ENCODE peak calls at places on chromosome 15, in four cellular contexts. W, P, Z and J are unnamed samples.

GRCh38 chr15:74610302-74610951 is 5.2 kb upstream of the CLK3 start:
- DNase-seq in Z (no peak), P (no peak), W (no peak), J (no peak)

GRCh38 chr15:93035092-93035915 is 53.7 kb downstream of the RGMA start:
- DNase-seq in P (no peak), Z (no peak), W (peak), J (no peak)

GRCh38 chr15:86916671-86917450 is 837.2 kb downstream of the AGBL1 start:
- DNase-seq in W (no peak), Z (no peak), P (no peak), J (no peak)

GRCh38 chr15:60798821-60799220 is 319.9 kb upstream of the ICE2 start:
- DNase-seq in Z (no peak), P (no peak), W (no peak), J (no peak)

GRCh38 chr15:93359037-93359779 is 270.2 kb upstream of the RGMA start:
- DNase-seq in P (no peak), Z (no peak), W (no peak), J (no peak)

GRCh38 chr15:66778716-66779115 is 76.7 kb downstream of the SMAD6 start:
- DNase-seq in Z (no peak), W (no peak), P (no peak), J (no peak)

GRCh38 chr15:98731712-98732450 is 83.5 kb downstream of the IGF1R start:
- DNase-seq in W (no peak), Z (no peak), P (no peak), J (no peak)

GRCh38 chr15:99437315-99438221 is 128.2 kb upstream of the MEF2A start:
- DNase-seq in P (peak), Z (no peak), W (peak), J (no peak)

GRCh38 chr15:83109532-83109931 is 2.1 kb downstream of the TM6SF1 start:
- DNase-seq in W (peak), P (no peak), Z (no peak), J (no peak)

GRCh38 chr15:61621146-61621545 is 392.0 kb upstream of the RORA start:
- DNase-seq in Z (no peak), W (no peak), P (peak), J (peak)

GRCh38 chr15:38354321-38354929 is 99.5 kb upstream of the FAM98B start:
- DNase-seq in W (no peak), Z (no peak), P (peak), J (peak)

GRCh38 chr15:54884312-54884711 is 312.4 kb downstream of the RSL24D1 start:
- DNase-seq in W (no peak), Z (no peak), P (no peak), J (no peak)

GRCh38 chr15:47618216-47618615 is 99.1 kb upstream of the SEMA6D start:
- DNase-seq in P (no peak), W (no peak), Z (no peak), J (no peak)

GRCh38 chr15:58528197-58528870 is 96.5 kb downstream of the LIPC start:
- DNase-seq in Z (no peak), P (peak), W (no peak), J (no peak)

GRCh38 chr15:48400086-48400485 is 68.9 kb downstream of the DUT start:
- DNase-seq in W (no peak), P (no peak), Z (no peak), J (no peak)

GRCh38 chr15:85615930-85616329 is 178.8 kb downstream of the KLHL25 start:
- DNase-seq in P (peak), W (no peak), Z (no peak), J (no peak)

GRCh38 chr15:87121357-87121756 is 1041.7 kb downstream of the AGBL1 start:
- DNase-seq in W (no peak), P (no peak), Z (no peak), J (no peak)

GRCh38 chr15:32979710-32980109 is 214.8 kb downstream of the FMN1 start:
- DNase-seq in Z (no peak), W (no peak), P (no peak), J (no peak)

GRCh38 chr15:74400313-74400850 is 32.9 kb upstream of the CYP11A1 start:
- DNase-seq in W (no peak), Z (no peak), P (no peak), J (no peak)

GRCh38 chr15:50134524-50135024 is 15.5 kb upstream of the ATP8B4 start:
- DNase-seq in P (no peak), W (no peak), Z (no peak), J (no peak)

GRCh38 chr15:37995461-37996347 is 61.3 kb downstream of the TMCO5A start:
- DNase-seq in Z (no peak), P (peak), W (no peak), J (peak)

GRCh38 chr15:78179286-78179840 is 30.2 kb downstream of the IDH3A start:
- DNase-seq in P (no peak), Z (no peak), W (no peak), J (no peak)

GRCh38 chr15:101501703-101502373 is 12.3 kb upstream of the PCSK6 start:
- DNase-seq in W (no peak), Z (no peak), P (peak), J (peak)

GRCh38 chr15:86846059-86846458 is 766.4 kb downstream of the AGBL1 start:
- DNase-seq in W (no peak), P (no peak), Z (no peak), J (no peak)

GRCh38 chr15:60935130-60935529 is 294.0 kb downstream of the RORA start:
- DNase-seq in Z (no peak), P (no peak), W (no peak), J (no peak)

GRCh38 chr15:89662893-89663673 is 7.8 kb upstream of the KIF7 start:
- DNase-seq in P (peak), W (peak), Z (peak), J (no peak)

GRCh38 chr15:58487724-58488120 is 55.9 kb downstream of the LIPC start:
- DNase-seq in W (no peak), P (no peak), Z (no peak), J (no peak)

GRCh38 chr15:79310612-79310984 is 314 bp upstream of the TMED3 start:
- DNase-seq in Z (no peak), W (no peak), P (no peak), J (no peak)

GRCh38 chr15:79314186-79314585 is 3.3 kb downstream of the TMED3 start:
- DNase-seq in P (no peak), W (no peak), Z (no peak), J (no peak)

GRCh38 chr15:79311901-79312553 is 1.1 kb downstream of the TMED3 start:
- DNase-seq in P (peak), W (no peak), Z (no peak), J (no peak)

GRCh38 chr15:79308874-79309273 is 2.0 kb upstream of the TMED3 start:
- DNase-seq in Z (no peak), W (no peak), P (no peak), J (no peak)

GRCh38 chr15:79310985-79311900 is at the start of gene TMED3:
- DNase-seq in W (no peak), P (peak), Z (no peak), J (peak)
- TF ChIP-seq CTCF in W (no peak), P (no peak), Z (no peak), J (peak)

GRCh38 chr15:23503546-23503945 is 56.5 kb upstream of the GOLGA6L2 start:
- DNase-seq in Z (no peak), W (no peak), P (no peak), J (no peak)

GRCh38 chr15:23497710-23498111 is 50.7 kb upstream of the GOLGA6L2 start:
- DNase-seq in W (no peak), P (peak), Z (no peak), J (peak)
- TF ChIP-seq CTCF in W (no peak), P (no peak), Z (no peak), J (no peak)

GRCh38 chr15:88467935-88468528 is 524 bp downstream of the MRPS11 start:
- DNase-seq in P (peak), W (no peak), Z (no peak), J (peak)

GRCh38 chr15:88467073-88467934 is at the start of the genes MRPL46 and MRPS11:
- DNase-seq in W (peak), P (peak), Z (peak), J (peak)

GRCh38 chr15:88472225-88472624 is 4.7 kb downstream of the MRPS11 start:
- DNase-seq in Z (no peak), P (no peak), W (no peak), J (no peak)

GRCh38 chr15:88469321-88469720 is 1.8 kb downstream of the MRPS11 start:
- DNase-seq in Z (no peak), W (no peak), P (no peak), J (no peak)

GRCh38 chr15:88470625-88471372 is 3.3 kb downstream of the MRPS11 start:
- DNase-seq in W (no peak), Z (no peak), P (no peak), J (no peak)
- TF ChIP-seq CTCF in W (no peak), Z (no peak), P (no peak), J (no peak)

DNA sequence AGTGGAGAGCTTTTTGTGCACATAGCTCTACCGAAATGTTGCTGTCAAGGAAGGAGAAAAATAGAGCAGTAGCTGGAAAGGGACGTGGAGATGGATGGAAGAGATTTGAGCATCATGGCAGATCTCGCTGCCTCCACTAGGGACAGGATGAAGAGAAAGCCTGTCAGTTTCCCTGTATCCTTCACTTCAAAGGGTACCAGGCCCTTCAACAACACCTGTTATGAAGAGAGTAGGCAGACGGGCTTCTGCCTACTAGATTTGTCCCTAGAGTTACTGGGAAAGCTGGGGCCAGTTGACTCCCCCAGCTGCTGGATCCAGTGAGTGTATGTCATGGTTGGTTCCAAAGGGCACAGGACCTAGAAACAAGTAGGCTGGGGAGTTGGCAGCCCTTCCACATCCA is 150.8 kb downstream of the TLE3 start:
- DNase-seq in P (no peak), Z (no peak), W (no peak), J (no peak)
- TF ChIP-seq CTCF in P (no peak), Z (no peak), W (no peak), J (no peak)

DNA sequence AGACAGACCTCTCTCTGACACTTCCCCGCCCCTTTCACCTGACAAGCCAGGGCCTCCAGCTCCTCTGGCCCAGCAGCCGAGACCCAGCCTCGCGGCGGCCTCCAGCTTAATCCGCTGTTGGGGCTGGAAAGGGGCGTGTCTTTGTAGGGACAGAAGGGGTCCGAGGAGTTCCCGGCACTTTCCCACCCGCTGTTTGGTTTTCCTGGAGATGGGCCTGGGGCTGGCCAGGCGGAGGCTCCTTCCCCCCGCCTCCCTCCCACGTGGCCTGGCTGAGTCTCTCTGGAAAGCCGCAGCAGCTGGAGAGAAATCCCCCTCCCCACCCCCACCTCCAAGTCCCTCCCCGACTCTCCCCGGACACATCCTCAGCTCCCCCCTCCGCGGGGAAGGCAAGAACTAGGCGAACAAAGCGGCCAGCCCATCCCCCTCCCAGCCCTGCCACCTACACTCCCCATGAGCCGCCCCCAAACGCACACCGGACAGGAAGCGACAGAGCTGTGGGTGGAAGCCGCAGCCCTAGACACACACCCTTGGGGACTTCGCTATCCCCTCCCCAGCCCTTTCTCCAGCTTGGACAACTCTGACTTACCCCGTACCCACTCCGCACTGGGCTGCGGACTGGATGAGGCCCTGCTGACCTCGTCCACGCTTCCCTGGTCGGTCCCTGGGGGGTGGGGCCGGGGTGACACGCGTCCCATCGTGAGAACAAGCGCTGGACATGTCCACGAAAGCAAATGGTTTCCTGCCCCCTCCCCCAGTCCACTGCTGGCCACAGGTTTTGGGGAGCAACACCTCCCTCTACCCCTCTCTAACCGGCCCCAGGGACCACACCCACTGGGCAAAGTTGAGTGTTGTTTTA is 1.2 kb downstream of the IGDCC4 start:
- DNase-seq in W (peak), Z (no peak), P (peak), J (peak)
- TF ChIP-seq CTCF in W (no peak), Z (no peak), P (no peak), J (no peak)

GRCh38 chr15:73244333-73244732 is 124.4 kb downstream of the HCN4 start:
- DNase-seq in P (peak), Z (no peak), W (no peak), J (no peak)
- TF ChIP-seq CTCF in P (no peak), Z (no peak), W (no peak), J (no peak)

GRCh38 chr15:68829068-68829467 is 8.4 kb upstream of the ANP32A start:
- DNase-seq in W (no peak), Z (no peak), P (no peak), J (no peak)
- TF ChIP-seq CTCF in W (no peak), Z (peak), P (no peak), J (no peak)

GRCh38 chr15:80457896-80458295 is 53.7 kb downstream of the ARNT2 start:
- DNase-seq in W (no peak), Z (no peak), P (no peak), J (no peak)
- TF ChIP-seq CTCF in W (no peak), Z (no peak), P (no peak), J (no peak)

GRCh38 chr15:64746356-64746755 is 29.0 kb downstream of the RBPMS2 start:
- DNase-seq in Z (no peak), P (no peak), W (no peak), J (no peak)

GRCh38 chr15:64747578-64747977 is 27.8 kb downstream of the RBPMS2 start:
- DNase-seq in W (no peak), Z (no peak), P (no peak), J (no peak)

GRCh38 chr15:64748251-64748650 is 27.1 kb downstream of the RBPMS2 start:
- DNase-seq in W (no peak), P (no peak), Z (no peak), J (no peak)

GRCh38 chr15:64749167-64749566 is 26.2 kb downstream of the RBPMS2 start:
- DNase-seq in W (no peak), Z (no peak), P (no peak), J (no peak)

DNA sequence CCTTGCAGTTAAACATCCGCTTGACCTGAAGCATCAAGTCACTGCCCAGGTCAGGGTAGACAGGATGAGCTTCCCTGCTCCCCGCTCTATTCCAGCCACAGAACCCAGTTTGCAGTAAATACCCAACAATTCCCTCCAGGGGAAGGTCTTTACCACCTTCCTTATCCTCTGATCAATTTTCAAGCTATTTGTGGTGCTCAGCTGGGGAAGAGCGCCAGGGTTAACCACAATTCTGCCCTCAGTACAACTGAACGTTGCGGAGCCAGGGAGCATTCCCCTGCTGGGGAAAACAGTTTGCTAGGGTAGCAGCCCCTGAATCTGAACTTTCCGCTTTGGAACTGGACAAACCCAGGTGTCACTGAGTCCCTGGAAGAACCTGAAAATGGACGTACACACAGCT is 28.5 kb downstream of the RBPMS2 start:
- DNase-seq in W (no peak), P (no peak), Z (no peak), J (no peak)
- TF ChIP-seq CTCF in W (no peak), P (no peak), Z (no peak), J (no peak)